ENCODE peak calls at places on chromosomes 3 and 15, in six cellular contexts. One of them, this sample, is unnamed.

GRCh38 chr3:160564949-160565441 is 376 bp downstream of the KPNA4 start:
- DNase-seq in body of pancreas: no peak
- DNase-seq in fibroblast of the aortic adventitia: peak; percentile 47
- DNase-seq in pancreas: no peak
- DNase-seq in OCI-LY7: peak; percentile 74
- DNase-seq in hepatocyte: peak; percentile 88
- DNase-seq in this sample: peak; percentile 74

GRCh38 chr3:153103406-153103945 is 58.5 kb upstream of the RAP2B start:
- DNase-seq in body of pancreas: no peak
- DNase-seq in OCI-LY7: no peak
- DNase-seq in hepatocyte: peak; percentile 24
- DNase-seq in fibroblast of the aortic adventitia: no peak
- DNase-seq in pancreas: no peak
- DNase-seq in this sample: no peak

GRCh38 chr3:127305499-127305898 is 17.7 kb upstream of the PRR20G start:
- DNase-seq in body of pancreas: no peak
- DNase-seq in OCI-LY7: no peak
- DNase-seq in fibroblast of the aortic adventitia: no peak
- DNase-seq in pancreas: no peak
- DNase-seq in hepatocyte: no peak
- DNase-seq in this sample: no peak

GRCh38 chr3:64554086-64554920 is 133.5 kb downstream of the ADAMTS9 start:
- DNase-seq in OCI-LY7: no peak
- DNase-seq in hepatocyte: no peak
- DNase-seq in fibroblast of the aortic adventitia: no peak
- DNase-seq in pancreas: no peak
- DNase-seq in body of pancreas: no peak
- DNase-seq in this sample: no peak

GRCh38 chr15:36953346-36953745 is 147.0 kb downstream of the MEIS2 start:
- DNase-seq in pancreas: no peak
- DNase-seq in fibroblast of the aortic adventitia: no peak
- DNase-seq in hepatocyte: no peak
- DNase-seq in OCI-LY7: no peak
- DNase-seq in body of pancreas: no peak
- DNase-seq in this sample: no peak

GRCh38 chr15:42273900-42274692 is 863 bp upstream of the TMEM87A start:
- DNase-seq in pancreas: peak; percentile 45
- DNase-seq in hepatocyte: peak; percentile 50
- DNase-seq in OCI-LY7: peak; percentile 72
- DNase-seq in body of pancreas: peak; percentile 57
- DNase-seq in fibroblast of the aortic adventitia: peak; percentile 73
- DNase-seq in this sample: peak; percentile 36

GRCh38 chr3:133892546-133893231 is 3.0 kb downstream of the RAB6B start:
- DNase-seq in fibroblast of the aortic adventitia: no peak
- DNase-seq in pancreas: no peak
- DNase-seq in OCI-LY7: no peak
- DNase-seq in body of pancreas: peak; percentile 44
- DNase-seq in hepatocyte: no peak
- DNase-seq in this sample: no peak

GRCh38 chr3:184360834-184361531 is 422 bp downstream of the CLCN2 start:
- DNase-seq in OCI-LY7: no peak
- DNase-seq in body of pancreas: peak; percentile 10
- DNase-seq in fibroblast of the aortic adventitia: no peak
- DNase-seq in pancreas: no peak
- DNase-seq in hepatocyte: no peak
- DNase-seq in this sample: no peak

GRCh38 chr3:194204793-194205065 is 68.8 kb downstream of the HES1 start:
- DNase-seq in body of pancreas: no peak
- DNase-seq in OCI-LY7: no peak
- DNase-seq in fibroblast of the aortic adventitia: no peak
- DNase-seq in pancreas: no peak
- DNase-seq in hepatocyte: no peak
- DNase-seq in this sample: no peak

GRCh38 chr3:187623285-187623814 is 46.8 kb downstream of the SST start:
- DNase-seq in body of pancreas: no peak
- DNase-seq in pancreas: no peak
- DNase-seq in fibroblast of the aortic adventitia: no peak
- DNase-seq in hepatocyte: no peak
- DNase-seq in OCI-LY7: no peak
- DNase-seq in this sample: peak; percentile 15

GRCh38 chr3:156605686-156606605 is 51.0 kb upstream of the SSR3 start:
- DNase-seq in pancreas: peak; percentile 31
- DNase-seq in body of pancreas: peak; percentile 36
- DNase-seq in fibroblast of the aortic adventitia: peak; percentile 74
- DNase-seq in hepatocyte: peak; percentile 74
- DNase-seq in OCI-LY7: no peak
- DNase-seq in this sample: peak; percentile 30

GRCh38 chr3:33355611-33356010 is 78.4 kb downstream of the FBXL2 start:
- DNase-seq in pancreas: peak; percentile 34
- DNase-seq in body of pancreas: no peak
- DNase-seq in hepatocyte: peak; percentile 68
- DNase-seq in OCI-LY7: no peak
- DNase-seq in fibroblast of the aortic adventitia: peak; percentile 77
- DNase-seq in this sample: no peak

GRCh38 chr15:40016224-40016865 is 22.6 kb downstream of the SRP14 start:
- DNase-seq in body of pancreas: no peak
- DNase-seq in hepatocyte: no peak
- DNase-seq in OCI-LY7: no peak
- DNase-seq in pancreas: no peak
- DNase-seq in fibroblast of the aortic adventitia: peak; percentile 65
- DNase-seq in this sample: no peak

GRCh38 chr3:112199622-112200316 is 66.7 kb upstream of the GCSAM start:
- DNase-seq in pancreas: no peak
- DNase-seq in fibroblast of the aortic adventitia: no peak
- DNase-seq in body of pancreas: no peak
- DNase-seq in OCI-LY7: no peak
- DNase-seq in hepatocyte: no peak
- DNase-seq in this sample: no peak

GRCh38 chr3:138132239-138132638 is at the start of gene A4GNT:
- DNase-seq in fibroblast of the aortic adventitia: no peak
- DNase-seq in hepatocyte: no peak
- DNase-seq in OCI-LY7: no peak
- DNase-seq in pancreas: no peak
- DNase-seq in body of pancreas: no peak
- DNase-seq in this sample: no peak

GRCh38 chr3:134407247-134407640 is 33.0 kb upstream of the AMOTL2 start:
- DNase-seq in OCI-LY7: no peak
- DNase-seq in fibroblast of the aortic adventitia: no peak
- DNase-seq in body of pancreas: no peak
- DNase-seq in pancreas: no peak
- DNase-seq in hepatocyte: no peak
- DNase-seq in this sample: no peak

GRCh38 chr15:25136119-25136518 is 181.3 kb downstream of the SNRPN start:
- DNase-seq in hepatocyte: no peak
- DNase-seq in fibroblast of the aortic adventitia: peak; percentile 9
- DNase-seq in body of pancreas: no peak
- DNase-seq in pancreas: no peak
- DNase-seq in OCI-LY7: peak; percentile 41
- DNase-seq in this sample: peak; percentile 17

GRCh38 chr3:150107429-150108175 is 136.9 kb upstream of the PFN2 start:
- DNase-seq in body of pancreas: no peak
- DNase-seq in fibroblast of the aortic adventitia: no peak
- DNase-seq in hepatocyte: no peak
- DNase-seq in OCI-LY7: no peak
- DNase-seq in pancreas: no peak
- DNase-seq in this sample: no peak

GRCh38 chr15:19992428-19992827 is 549.2 kb downstream of the GOLGA6L6 start:
- DNase-seq in pancreas: no peak
- DNase-seq in OCI-LY7: no peak
- DNase-seq in fibroblast of the aortic adventitia: no peak
- DNase-seq in body of pancreas: no peak
- DNase-seq in hepatocyte: no peak
- DNase-seq in this sample: no peak

GRCh38 chr3:72657666-72658065 is 190.6 kb downstream of the SHQ1 start:
- DNase-seq in pancreas: no peak
- DNase-seq in fibroblast of the aortic adventitia: no peak
- DNase-seq in body of pancreas: no peak
- DNase-seq in hepatocyte: no peak
- DNase-seq in OCI-LY7: no peak
- DNase-seq in this sample: no peak

GRCh38 chr3:72652395-72652794 is 195.8 kb downstream of the SHQ1 start:
- DNase-seq in body of pancreas: no peak
- DNase-seq in OCI-LY7: no peak
- DNase-seq in hepatocyte: no peak
- DNase-seq in fibroblast of the aortic adventitia: no peak
- DNase-seq in pancreas: no peak
- DNase-seq in this sample: no peak

GRCh38 chr3:72655151-72655551 is 193.1 kb downstream of the SHQ1 start:
- DNase-seq in fibroblast of the aortic adventitia: peak; percentile 40
- DNase-seq in pancreas: peak; percentile 24
- DNase-seq in hepatocyte: no peak
- DNase-seq in body of pancreas: peak; percentile 24
- DNase-seq in OCI-LY7: no peak
- DNase-seq in this sample: no peak

GRCh38 chr3:72658466-72659100 is 189.7 kb downstream of the SHQ1 start:
- DNase-seq in fibroblast of the aortic adventitia: no peak
- DNase-seq in body of pancreas: no peak
- DNase-seq in pancreas: no peak
- DNase-seq in OCI-LY7: no peak
- DNase-seq in hepatocyte: no peak
- DNase-seq in this sample: no peak

DNA sequence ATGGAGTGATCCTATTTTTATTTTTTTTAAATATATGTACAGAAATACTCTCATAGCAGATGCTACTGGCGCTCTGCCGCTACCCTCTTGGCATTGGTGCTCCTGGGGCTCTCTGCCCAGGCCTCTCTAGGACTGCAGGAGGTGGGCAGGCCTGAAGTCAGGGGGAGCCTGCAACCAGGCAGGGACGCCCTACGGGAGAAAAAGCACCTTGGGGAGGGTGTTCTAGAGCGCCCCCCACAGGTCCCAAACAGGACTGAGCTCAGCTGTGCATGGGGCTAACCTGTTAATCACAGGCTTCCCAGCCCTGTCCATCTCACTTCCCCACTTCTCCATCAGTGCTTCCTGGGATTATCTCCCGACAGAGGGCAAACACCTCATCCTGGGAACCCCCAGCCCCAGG is 192.5 kb downstream of the SHQ1 start:
- DNase-seq in body of pancreas: no peak
- DNase-seq in hepatocyte: no peak
- DNase-seq in fibroblast of the aortic adventitia: no peak
- DNase-seq in pancreas: no peak
- DNase-seq in OCI-LY7: no peak
- DNase-seq in this sample: no peak
- TF ChIP-seq CTCF in body of pancreas: no peak
- TF ChIP-seq CTCF in hepatocyte: no peak
- TF ChIP-seq CTCF in fibroblast of the aortic adventitia: no peak
- TF ChIP-seq CTCF in pancreas: no peak
- TF ChIP-seq CTCF in OCI-LY7: peak; percentile 67
- TF ChIP-seq CTCF in this sample: no peak

GRCh38 chr3:128541246-128541645 is 48.2 kb upstream of the GATA2 start:
- DNase-seq in hepatocyte: no peak
- DNase-seq in body of pancreas: no peak
- DNase-seq in fibroblast of the aortic adventitia: no peak
- DNase-seq in pancreas: no peak
- DNase-seq in OCI-LY7: no peak
- DNase-seq in this sample: no peak
- TF ChIP-seq CTCF in hepatocyte: no peak
- TF ChIP-seq CTCF in body of pancreas: no peak
- TF ChIP-seq CTCF in fibroblast of the aortic adventitia: no peak
- TF ChIP-seq CTCF in pancreas: no peak
- TF ChIP-seq CTCF in OCI-LY7: no peak
- TF ChIP-seq CTCF in this sample: no peak

GRCh38 chr3:11570789-11571495 is 72.8 kb downstream of the VGLL4 start:
- DNase-seq in body of pancreas: no peak
- DNase-seq in fibroblast of the aortic adventitia: peak; percentile 27
- DNase-seq in hepatocyte: no peak
- DNase-seq in pancreas: no peak
- DNase-seq in OCI-LY7: no peak
- DNase-seq in this sample: no peak

GRCh38 chr3:11570251-11570650 is 73.5 kb downstream of the VGLL4 start:
- DNase-seq in OCI-LY7: no peak
- DNase-seq in pancreas: no peak
- DNase-seq in body of pancreas: no peak
- DNase-seq in hepatocyte: no peak
- DNase-seq in fibroblast of the aortic adventitia: no peak
- DNase-seq in this sample: no peak

GRCh38 chr3:11568503-11569155 is 75.1 kb downstream of the VGLL4 start:
- DNase-seq in fibroblast of the aortic adventitia: peak; percentile 92
- DNase-seq in OCI-LY7: no peak
- DNase-seq in body of pancreas: no peak
- DNase-seq in pancreas: no peak
- DNase-seq in hepatocyte: peak; percentile 44
- DNase-seq in this sample: no peak

GRCh38 chr3:11567516-11568467 is 75.9 kb downstream of the VGLL4 start:
- DNase-seq in pancreas: no peak
- DNase-seq in body of pancreas: no peak
- DNase-seq in OCI-LY7: no peak
- DNase-seq in fibroblast of the aortic adventitia: peak; percentile 83
- DNase-seq in hepatocyte: no peak
- DNase-seq in this sample: no peak

DNA sequence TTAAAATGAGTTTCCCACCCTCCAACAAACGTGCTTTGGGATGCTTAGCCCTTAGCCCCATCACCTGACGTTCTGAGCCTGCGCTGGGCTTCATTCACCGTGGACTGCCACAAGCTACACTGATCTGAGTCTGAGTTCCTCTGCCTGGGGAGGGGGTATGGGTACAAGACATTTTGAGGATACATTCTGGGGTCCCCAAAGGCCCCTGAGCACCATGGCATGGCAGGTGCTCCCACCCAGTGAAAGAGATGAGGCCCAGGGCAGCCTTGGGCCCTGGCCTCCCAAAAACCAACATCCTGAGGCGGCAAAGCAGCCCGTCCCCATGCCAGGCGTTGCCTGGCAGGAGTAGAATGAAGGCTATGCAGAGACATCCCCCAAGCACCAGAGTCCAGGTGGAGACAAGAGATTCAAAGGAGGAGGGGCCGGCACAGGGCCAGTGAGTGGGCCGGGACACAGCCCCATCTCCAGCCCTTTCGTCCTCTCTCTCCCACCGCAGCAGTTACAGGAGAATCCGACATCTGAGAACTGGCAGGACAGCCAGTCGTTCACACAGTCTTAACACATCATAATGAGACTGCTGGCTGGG is 74.5 kb downstream of the VGLL4 start:
- DNase-seq in fibroblast of the aortic adventitia: no peak
- DNase-seq in body of pancreas: no peak
- DNase-seq in hepatocyte: no peak
- DNase-seq in pancreas: no peak
- DNase-seq in OCI-LY7: no peak
- DNase-seq in this sample: no peak
- TF ChIP-seq CTCF in fibroblast of the aortic adventitia: no peak
- TF ChIP-seq CTCF in body of pancreas: no peak
- TF ChIP-seq CTCF in hepatocyte: no peak
- TF ChIP-seq CTCF in pancreas: no peak
- TF ChIP-seq CTCF in OCI-LY7: no peak
- TF ChIP-seq CTCF in this sample: no peak

DNA sequence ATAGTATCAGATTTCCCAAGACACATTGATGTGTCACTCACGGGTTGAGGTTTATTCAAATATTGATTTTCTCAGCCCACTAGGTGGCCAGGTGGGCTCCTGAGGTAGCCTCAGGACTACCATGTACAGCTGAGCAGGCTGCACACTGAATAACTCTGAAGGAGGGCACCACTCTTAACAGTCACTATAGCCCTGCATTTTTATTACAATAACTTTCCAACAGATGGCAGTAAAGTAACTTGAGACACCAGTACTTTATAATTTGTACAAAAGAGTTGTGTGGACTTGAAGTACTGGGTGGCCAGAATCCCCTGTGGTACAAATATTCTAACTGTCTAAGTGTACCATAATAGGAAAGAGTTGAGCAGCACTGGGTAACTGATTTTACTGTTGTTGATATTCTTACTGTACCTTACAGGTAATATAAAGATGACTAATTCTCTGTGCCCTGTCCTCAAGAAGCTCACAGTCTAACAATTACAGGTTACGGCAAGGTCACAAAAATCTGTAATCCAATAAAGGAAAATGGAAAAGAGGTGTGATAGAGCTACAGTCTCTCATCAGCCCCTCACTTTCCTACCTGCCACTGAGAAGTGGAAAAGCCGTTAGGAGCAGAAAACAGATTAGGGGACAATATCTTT is 76.0 kb downstream of the ETFA start:
- DNase-seq in OCI-LY7: peak; percentile 58
- DNase-seq in pancreas: no peak
- DNase-seq in fibroblast of the aortic adventitia: peak; percentile 60
- DNase-seq in hepatocyte: peak; percentile 34
- DNase-seq in body of pancreas: no peak
- DNase-seq in this sample: no peak
- TF ChIP-seq CTCF in OCI-LY7: peak; percentile 83
- TF ChIP-seq CTCF in pancreas: peak; percentile 19
- TF ChIP-seq CTCF in fibroblast of the aortic adventitia: peak; percentile 41
- TF ChIP-seq CTCF in hepatocyte: peak; percentile 54
- TF ChIP-seq CTCF in body of pancreas: peak; percentile 35
- TF ChIP-seq CTCF in this sample: peak; percentile 27

This sample was measured in glutamatergic neuron.